ENCODE peak calls at places on chromosome 20, in ten cellular contexts. H, W, A, Q, B, R, O, U, Y and X are unnamed samples.
A peak's percentile ranks its signal among the peaks of the same experiment; 100 is the strongest.

GRCh38 chr20:15699431-15700146 is 873.7 kb downstream of the KIF16B start:
- DNase-seq in O (no peak), B (no peak), Q (peak; percentile 42), A (no peak), Y (no peak), U (no peak), R (no peak), W (no peak), H (no peak), X (peak; percentile 34)

GRCh38 chr20:38672504-38672903 is 51.8 kb upstream of the SLC32A1 start:
- DNase-seq in O (no peak), Q (no peak), R (no peak), A (no peak), U (no peak), W (no peak), B (no peak), Y (no peak), H (no peak), X (no peak)

GRCh38 chr20:20237093-20237959 is 130.6 kb upstream of the INSM1 start:
- DNase-seq in Q (peak; percentile 56), Y (peak; percentile 55), H (peak; percentile 46), W (peak; percentile 16), O (peak; percentile 4), U (no peak), B (no peak), A (peak; percentile 34), R (peak; percentile 42), X (peak; percentile 45)

GRCh38 chr20:2261105-2261504 is 34.7 kb upstream of the TGM3 start:
- DNase-seq in O (no peak), Y (peak; percentile 73), W (no peak), R (peak; percentile 89), B (no peak), H (peak; percentile 81), A (no peak), Q (no peak), U (no peak), X (no peak)

GRCh38 chr20:3106658-3107463 is 22.3 kb upstream of the AVP start:
- DNase-seq in Q (no peak), H (no peak), U (no peak), O (no peak), W (no peak), B (no peak), Y (peak; percentile 68), A (no peak), R (no peak), X (no peak)

GRCh38 chr20:19888269-19888669 is 128.9 kb upstream of the NAA20 start:
- DNase-seq in U (no peak), A (no peak), Y (no peak), B (no peak), W (no peak), R (peak; percentile 58), O (no peak), Q (no peak), H (peak; percentile 36), X (peak; percentile 60)

GRCh38 chr20:50285376-50286173 is 94.9 kb downstream of the CEBPB start:
- DNase-seq in Y (no peak), U (no peak), A (peak; percentile 87), Q (peak; percentile 63), H (no peak), R (no peak), B (peak; percentile 46), W (no peak), O (no peak), X (no peak)

GRCh38 chr20:37517371-37517748 is 3.7 kb upstream of the NNAT start:
- DNase-seq in H (peak; percentile 7), R (no peak), O (no peak), Y (no peak), B (no peak), U (no peak), A (no peak), W (no peak), Q (no peak), X (peak; percentile 85)

GRCh38 chr20:39954585-39954984 is 734.5 kb downstream of the MAFB start:
- DNase-seq in Y (no peak), O (no peak), A (peak; percentile 14), U (no peak), B (no peak), H (no peak), W (no peak), Q (no peak), R (no peak), X (no peak)

GRCh38 chr20:57390604-57391438 is at the start of gene RBM38:
- DNase-seq in O (peak; percentile 69), Y (peak; percentile 56), B (peak; percentile 65), A (peak; percentile 57), U (peak; percentile 69), W (peak; percentile 49), Q (peak; percentile 65), H (peak; percentile 79), R (peak; percentile 74), X (peak; percentile 86)

GRCh38 chr20:57387945-57388351 is 3.2 kb upstream of the RBM38 start:
- DNase-seq in O (no peak), A (no peak), W (no peak), H (no peak), R (no peak), U (no peak), Y (no peak), Q (no peak), B (no peak), X (no peak)

GRCh38 chr20:57389695-57390603 is 1.2 kb upstream of the RBM38 start:
- DNase-seq in W (no peak), O (peak; percentile 78), B (peak; percentile 58), Y (no peak), U (peak; percentile 64), R (no peak), H (peak; percentile 48), A (no peak), Q (no peak), X (no peak)

GRCh38 chr20:57387463-57387862 is 3.7 kb upstream of the RBM38 start:
- DNase-seq in U (no peak), A (no peak), R (no peak), B (no peak), Y (no peak), H (no peak), Q (no peak), W (no peak), O (no peak), X (no peak)

DNA sequence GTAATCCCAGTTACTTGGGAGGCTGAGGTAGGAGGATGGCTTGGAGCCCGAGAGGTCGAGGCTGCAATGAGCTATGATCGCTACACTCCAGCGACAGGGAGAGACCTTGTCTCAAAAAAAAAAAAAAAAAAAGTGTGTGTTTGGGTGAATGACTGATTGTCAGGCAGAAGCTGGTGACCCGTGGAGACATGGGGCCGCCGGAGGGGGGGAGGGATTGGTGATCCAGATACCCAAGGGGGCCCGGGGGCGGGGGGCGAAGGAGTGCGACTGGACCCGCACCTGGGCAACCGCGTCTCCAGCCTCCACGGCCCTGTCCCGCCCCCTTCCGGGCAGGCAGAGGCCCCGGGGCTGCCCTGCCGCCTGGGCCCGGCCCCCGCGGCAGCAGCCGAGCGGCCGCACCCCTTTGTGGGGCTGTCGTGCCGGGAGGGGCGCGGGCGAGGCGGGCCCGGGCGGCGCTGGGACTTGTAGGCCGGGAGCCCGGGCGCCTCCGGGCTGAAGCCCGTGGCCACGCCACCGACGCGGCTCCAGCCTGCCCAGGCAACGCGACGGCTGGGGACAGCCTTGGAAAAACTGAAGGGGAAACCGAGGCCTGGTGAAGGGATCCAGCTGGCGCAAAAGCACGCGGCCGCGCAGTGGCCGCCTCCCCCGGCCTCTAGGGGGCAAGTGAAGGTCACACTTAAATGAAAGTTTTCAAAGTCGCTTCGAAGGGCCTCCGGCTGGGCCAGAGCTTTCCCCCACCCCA is 2.1 kb upstream of the RBM38 start:
- DNase-seq in A (peak; percentile 65), R (peak; percentile 85), W (peak; percentile 79), U (peak; percentile 59), H (peak; percentile 90), O (peak; percentile 65), B (peak; percentile 90), Q (peak; percentile 83), Y (peak; percentile 56), X (no peak)
- H3K4me3 ChIP-seq in A (peak overlapping the region; percentile 44), R (peak overlapping the region; percentile 15), W (peak overlapping the region; percentile 46), U (peak overlapping the region; percentile 54), H (peak overlapping the region; percentile 10), O (peak overlapping the region; percentile 69), B (no peak overlapping the region), Q (peak overlapping the region; percentile 60), Y (peak overlapping the region; percentile 32), X (no peak overlapping the region)

DNA sequence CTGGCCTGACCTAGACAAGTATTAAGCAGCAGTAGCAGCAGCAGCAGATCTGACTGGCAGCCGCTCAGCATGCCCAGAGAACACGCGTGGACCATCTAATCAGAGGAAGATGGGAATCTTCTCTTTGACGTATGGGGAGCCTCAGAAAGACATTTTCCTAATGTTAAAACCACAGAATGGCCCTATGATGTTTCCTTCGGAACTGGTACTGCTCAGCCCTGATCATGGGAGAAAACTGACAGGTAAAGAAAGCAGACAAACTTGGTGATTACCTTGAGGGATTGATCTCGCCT is 6.2 kb downstream of the PSMA7 start:
- DNase-seq in Y (no peak), H (no peak), R (no peak), W (no peak), A (no peak), B (no peak), U (no peak), Q (no peak), O (no peak), X (no peak)
- H3K27ac ChIP-seq in Y (no peak overlapping the region), H (no peak overlapping the region), R (no peak overlapping the region), W (no peak overlapping the region), A (no peak overlapping the region), B (no peak overlapping the region), U (no peak overlapping the region), Q (no peak overlapping the region), O (no peak overlapping the region), X (no peak overlapping the region)

DNA sequence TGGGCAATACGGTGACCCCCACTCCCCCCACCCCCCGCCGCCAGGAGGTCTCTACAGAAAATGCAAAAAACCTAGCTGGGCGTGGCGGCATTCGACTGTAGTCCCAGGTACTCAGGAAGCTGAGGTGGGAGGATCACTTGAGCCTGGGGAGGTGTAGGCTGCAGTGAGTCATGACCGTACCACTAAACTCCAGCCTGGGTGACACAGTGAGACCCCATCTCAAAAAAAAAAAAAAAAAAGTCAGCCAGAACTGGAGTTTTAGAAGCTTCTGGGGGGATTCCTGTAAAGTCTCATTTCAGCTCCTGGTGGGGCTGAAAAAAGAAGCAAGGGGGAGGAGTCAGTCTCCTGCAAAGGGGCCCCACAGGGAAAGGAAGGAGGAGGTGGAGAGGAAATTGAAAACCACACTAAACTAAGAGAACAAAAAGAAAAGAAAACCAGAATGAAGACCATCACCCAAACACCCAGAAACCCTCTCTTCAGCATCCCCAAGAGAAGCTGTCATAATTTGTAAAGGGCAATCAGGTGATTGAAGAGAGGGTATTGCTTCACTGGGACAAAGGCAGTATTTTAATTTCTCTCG is 50.4 kb downstream of the NOL4L start:
- DNase-seq in R (no peak), H (no peak), A (no peak), Q (no peak), W (no peak), O (peak; percentile 57), Y (no peak), U (peak; percentile 81), B (no peak), X (no peak)
- H3K4me3 ChIP-seq in R (no peak overlapping the region), H (no peak overlapping the region), A (no peak overlapping the region), Q (no peak overlapping the region), W (no peak overlapping the region), O (peak overlapping the region; percentile 54), Y (no peak overlapping the region), U (peak overlapping the region; percentile 33), B (no peak overlapping the region), X (no peak overlapping the region)

DNA sequence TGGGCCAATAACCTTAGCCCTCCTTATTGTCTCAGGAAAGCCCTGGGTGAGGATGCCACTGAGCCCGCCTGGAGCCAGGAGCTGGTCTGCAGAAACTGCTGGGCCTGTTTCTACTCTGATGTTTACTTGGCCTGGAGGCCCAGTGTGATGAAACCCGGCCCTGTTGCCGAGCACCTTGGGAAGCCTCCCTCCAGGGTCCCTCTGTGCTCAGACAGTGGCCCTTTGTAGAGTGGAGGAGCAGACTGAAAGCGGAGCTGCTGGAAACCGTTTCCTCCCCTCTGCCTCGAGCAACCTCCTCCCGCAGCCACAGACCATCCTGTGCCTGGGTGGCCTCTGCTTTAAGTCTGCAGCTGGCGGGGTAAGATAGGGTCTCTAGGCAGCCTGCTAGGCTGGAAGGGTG is 84.1 kb upstream of the EPB41L1 start:
- DNase-seq in H (no peak), U (no peak), O (no peak), Y (peak; percentile 78), W (no peak), B (no peak), R (no peak), Q (no peak), A (no peak), X (peak; percentile 93)
- H3K27ac ChIP-seq in H (no peak overlapping the region), U (no peak overlapping the region), O (no peak overlapping the region), Y (no peak overlapping the region), W (no peak overlapping the region), B (no peak overlapping the region), R (no peak overlapping the region), Q (no peak overlapping the region), A (no peak overlapping the region), X (no peak overlapping the region)